ENCODE peak calls at places on chromosomes 7 and 10, in five cellular contexts. P is prostate gland, V is breast epithelium, M is endothelial cell of umbilical vein, O is suprapubic skin. I is an unnamed sample.
A peak's percentile ranks its signal among the peaks of the same experiment; 100 is the strongest.

GRCh38 chr7:100679927-100680588 is 6.5 kb downstream of the GNB2 start:
- DNase-seq in P (no peak), M (no peak), V (no peak), O (peak; percentile 78), I (no peak)

GRCh38 chr7:148799893-148800545 is 84.1 kb downstream of the EZH2 start:
- DNase-seq in V (no peak), O (no peak), P (no peak), M (no peak), I (no peak)

GRCh38 chr7:774161-775109 is 47.4 kb upstream of the PRKAR1B start:
- DNase-seq in P (peak; percentile 43), M (peak; percentile 34), V (peak; percentile 50), O (no peak), I (no peak)

GRCh38 chr7:48741545-48741944 is 182.8 kb upstream of the CDC14C start:
- DNase-seq in O (no peak), P (no peak), V (no peak), M (no peak), I (no peak)

GRCh38 chr10:36463390-36463789 is 662.0 kb upstream of the ANKRD30A start:
- DNase-seq in V (no peak), O (no peak), M (no peak), P (no peak), I (no peak)

GRCh38 chr7:15561840-15562239 is at the start of gene AGMO:
- DNase-seq in M (peak; percentile 37), P (no peak), O (peak; percentile 64), V (no peak), I (no peak)

GRCh38 chr10:67076175-67076574 is 150.3 kb downstream of the LRRTM3 start:
- DNase-seq in M (no peak), V (no peak), O (no peak), P (no peak), I (no peak)

GRCh38 chr10:22849077-22849810 is 78.6 kb upstream of the ARMC3 start:
- DNase-seq in M (peak; percentile 85), O (peak; percentile 88), P (peak; percentile 74), V (peak; percentile 83), I (no peak)

GRCh38 chr10:57049096-57049495 is 688.0 kb upstream of the ZWINT start:
- DNase-seq in V (no peak), M (no peak), P (no peak), O (no peak), I (no peak)

GRCh38 chr7:131527462-131527861 is 29.0 kb downstream of the PODXL start:
- DNase-seq in M (no peak), O (no peak), V (no peak), P (no peak), I (no peak)

GRCh38 chr10:78757542-78757941 is 311.2 kb upstream of the ZMIZ1 start:
- DNase-seq in V (no peak), M (no peak), P (no peak), O (no peak), I (no peak)

GRCh38 chr7:78041409-78041808 is 242.8 kb downstream of the PHTF2 start:
- DNase-seq in M (no peak), O (no peak), V (no peak), P (no peak), I (no peak)

GRCh38 chr7:33893377-33893776 is 12.0 kb upstream of the BMPER start:
- DNase-seq in M (no peak), P (no peak), V (no peak), O (no peak), I (no peak)

GRCh38 chr10:34884272-34884952 is 69.3 kb upstream of the PARD3 start:
- DNase-seq in P (peak; percentile 22), V (no peak), M (no peak), O (no peak), I (no peak)

GRCh38 chr10:78316451-78316931 is 282.8 kb downstream of the RPS24 start:
- DNase-seq in M (peak; percentile 10), P (peak; percentile 4), O (no peak), V (peak; percentile 12), I (no peak)

GRCh38 chr10:1406976-1407945 is 330.1 kb downstream of the ADARB2 start:
- DNase-seq in V (no peak), P (no peak), O (no peak), M (no peak), I (no peak)

GRCh38 chr10:32437334-32437733 is 8.6 kb upstream of the CCDC7 start:
- DNase-seq in V (no peak), O (no peak), P (no peak), M (no peak), I (no peak)

GRCh38 chr10:19817251-19818046 is 1.2 kb downstream of the PLXDC2 start:
- DNase-seq in V (peak; percentile 52), P (peak; percentile 38), O (peak; percentile 75), M (no peak), I (no peak)

GRCh38 chr7:156402255-156402654 is 238.3 kb upstream of the RNF32 start:
- DNase-seq in O (no peak), V (no peak), M (no peak), P (no peak), I (no peak)

GRCh38 chr10:93458821-93459257 is 23.3 kb downstream of the MYOF start:
- DNase-seq in P (peak; percentile 79), O (peak; percentile 89), M (peak; percentile 98), V (peak; percentile 95), I (no peak)

GRCh38 chr7:1924185-1924817 is 254.2 kb downstream of the ELFN1 start:
- DNase-seq in M (no peak), P (no peak), V (no peak), O (no peak), I (peak; percentile 75)

GRCh38 chr7:3087243-3087642 is 43.6 kb upstream of the CARD11 start:
- DNase-seq in M (no peak), P (no peak), V (no peak), O (no peak), I (no peak)

GRCh38 chr7:149125189-149125863 is 798 bp downstream of the ZNF425 start:
- DNase-seq in V (no peak), O (no peak), M (no peak), P (no peak), I (no peak)

GRCh38 chr10:121362026-121362425 is 236.2 kb downstream of the FGFR2 start:
- DNase-seq in P (peak; percentile 81), M (no peak), V (peak; percentile 49), O (no peak), I (no peak)

GRCh38 chr10:36141786-36142560 is 499.9 kb upstream of the FZD8 start:
- DNase-seq in M (peak; percentile 67), O (no peak), P (no peak), V (no peak), I (no peak)

GRCh38 chr7:36272567-36273269 is 116.9 kb upstream of the ANLN start:
- DNase-seq in V (no peak), M (no peak), P (no peak), O (no peak), I (no peak)

GRCh38 chr7:64667311-64667710 is 1.4 kb downstream of the ZNF107 start:
- DNase-seq in O (no peak), P (no peak), V (no peak), M (no peak), I (no peak)

GRCh38 chr7:2724453-2725177 is 36.6 kb downstream of the AMZ1 start:
- DNase-seq in O (peak; percentile 41), V (no peak), P (no peak), M (no peak), I (no peak)

GRCh38 chr10:16945566-16945965 is 128.3 kb upstream of the RSU1 start:
- DNase-seq in M (no peak), P (no peak), V (no peak), O (no peak), I (no peak)

GRCh38 chr7:92830532-92831110 is 5.8 kb downstream of the CDK6 start:
- DNase-seq in P (no peak), O (no peak), V (no peak), M (no peak), I (no peak)

GRCh38 chr10:110005716-110006115 is 2.1 kb upstream of the ADD3 start:
- DNase-seq in P (no peak), M (no peak), O (no peak), V (no peak), I (no peak)

DNA sequence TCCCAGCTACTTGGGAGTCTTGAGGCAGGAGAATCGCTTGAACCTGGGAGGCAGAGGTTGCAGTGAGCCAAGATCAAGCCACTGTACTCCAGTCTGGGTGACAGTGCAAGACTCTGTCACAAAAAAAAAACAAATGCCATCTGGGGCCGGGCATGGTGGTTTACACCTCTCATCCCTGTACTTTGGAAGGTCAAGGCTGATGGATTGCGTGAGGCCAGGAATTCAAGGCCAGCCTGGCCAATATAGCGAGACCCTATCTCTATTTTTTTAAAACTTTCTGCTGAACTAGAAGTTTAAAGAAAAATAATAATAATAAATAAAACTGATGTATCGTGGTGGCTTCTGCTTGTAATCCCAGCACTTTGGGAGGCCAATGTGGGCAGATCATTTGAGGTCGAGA is 15.7 kb upstream of the RNF216 start:
- DNase-seq in M (no peak), P (no peak), O (no peak), V (no peak), I (no peak)
- TF ChIP-seq POLR2AphosphoS5 in M (no peak), P (no peak), O (no peak), V (no peak), I (no peak)

GRCh38 chr7:130332259-130333053 is 12.2 kb upstream of the CPA5 start:
- DNase-seq in M (no peak), V (no peak), P (peak; percentile 16), O (no peak), I (no peak)
- TF ChIP-seq POLR2AphosphoS5 in M (no peak), V (no peak), P (no peak), O (no peak), I (no peak)

GRCh38 chr10:69375307-69376151 is 41.2 kb downstream of the TACR2 start:
- DNase-seq in V (peak; percentile 93), P (peak; percentile 94), O (no peak), M (no peak), I (no peak)
- TF ChIP-seq POLR2AphosphoS5 in V (no peak), P (peak; percentile 81), O (peak; percentile 5), M (no peak), I (no peak)

DNA sequence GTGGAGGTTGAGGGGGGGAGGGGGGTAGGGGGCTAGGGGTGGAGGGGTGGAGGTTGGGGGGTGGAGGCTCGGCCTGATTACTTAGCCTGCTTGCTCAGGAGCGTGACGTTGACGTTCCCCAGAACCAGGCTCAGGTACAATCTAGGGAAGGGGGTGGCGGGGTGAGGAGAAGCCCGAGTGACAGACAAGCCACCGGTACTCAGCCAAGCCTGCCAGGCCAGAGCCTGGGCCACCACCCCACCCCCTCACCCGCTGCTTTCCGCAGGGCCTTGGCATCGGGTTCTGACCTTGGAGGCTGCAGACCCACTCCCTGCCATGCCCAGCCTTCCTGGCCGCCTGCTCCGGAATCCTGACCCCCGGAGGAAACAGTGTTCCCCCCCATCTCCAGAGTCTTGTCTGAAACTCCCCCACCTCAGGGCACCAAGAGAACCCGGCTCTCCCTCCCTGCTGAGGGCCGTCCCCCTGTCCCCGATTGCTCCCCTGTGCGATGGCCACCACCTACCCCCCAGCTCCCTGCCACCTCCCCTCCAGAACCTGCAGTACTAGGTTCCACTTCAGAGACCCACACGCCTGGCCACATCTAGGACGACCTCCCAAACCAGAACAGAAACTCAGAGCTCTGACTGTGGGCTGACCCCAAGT is 5.2 kb downstream of the TMEM120A start:
- DNase-seq in O (no peak), M (peak; percentile 14), P (no peak), V (no peak), I (no peak)
- TF ChIP-seq POLR2AphosphoS5 in O (no peak), M (no peak), P (no peak), V (no peak), I (no peak)

DNA sequence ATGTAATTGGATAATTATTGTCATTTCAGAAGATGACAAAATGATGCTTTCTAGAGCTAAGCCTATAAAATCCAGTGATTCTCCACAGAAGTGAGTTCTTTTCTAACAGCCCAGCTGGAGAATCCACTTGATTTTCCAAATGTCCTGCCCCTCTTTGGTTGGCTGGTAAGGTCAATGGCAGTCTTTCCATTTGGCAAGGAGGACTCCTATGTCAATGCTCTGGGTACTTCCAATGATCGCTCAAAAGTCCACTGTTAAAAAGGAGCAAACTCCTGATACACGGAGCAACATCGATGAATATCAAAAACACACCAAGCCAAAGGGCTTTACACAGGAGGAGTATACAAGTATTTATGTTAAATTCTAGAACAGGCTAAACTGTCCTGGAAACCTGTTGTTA is 57.8 kb downstream of the STK17A start:
- DNase-seq in P (no peak), M (no peak), V (no peak), O (no peak), I (no peak)
- TF ChIP-seq POLR2AphosphoS5 in P (no peak), M (no peak), V (no peak), O (no peak), I (no peak)